ENCODE peak calls at places on chromosome 16, in eight cellular contexts. G, I, J, S, A, E, N and D are unnamed samples.

GRCh38 chr16:85715169-85716015 is 26.6 kb upstream of the GINS2 start:
- DNase-seq in S (no peak), J (no peak), I (no peak), E (peak; percentile 39), N (no peak), G (no peak), A (no peak), D (no peak)

GRCh38 chr16:11356573-11357331 is 11.5 kb downstream of the RMI2 start:
- DNase-seq in E (peak; percentile 61), J (peak; percentile 74), G (no peak), A (peak; percentile 51), I (peak; percentile 81), N (peak; percentile 62), S (no peak), D (peak; percentile 58)

GRCh38 chr16:67841816-67842508 is at the start of gene THAP11:
- DNase-seq in N (peak; percentile 95), A (peak; percentile 93), E (peak; percentile 92), G (peak; percentile 68), S (peak; percentile 96), I (peak; percentile 96), J (peak; percentile 96), D (peak; percentile 83)

GRCh38 chr16:81542609-81543570 is 98.3 kb downstream of the CMIP start:
- DNase-seq in I (no peak), G (no peak), A (no peak), S (no peak), J (no peak), N (no peak), E (no peak), D (no peak)

GRCh38 chr16:2386990-2387389 is 42.3 kb upstream of the CCNF start:
- DNase-seq in E (no peak), J (no peak), I (no peak), S (no peak), G (no peak), A (peak; percentile 6), N (no peak), D (no peak)

GRCh38 chr16:4362476-4363250 is 9.0 kb upstream of the VASN start:
- DNase-seq in I (no peak), E (no peak), S (no peak), J (no peak), N (no peak), G (no peak), A (no peak), D (no peak)

GRCh38 chr16:11138769-11139623 is 117.0 kb downstream of the SOCS1 start:
- DNase-seq in I (no peak), G (peak; percentile 11), J (peak; percentile 62), E (peak; percentile 44), S (no peak), N (no peak), A (peak; percentile 67), D (no peak)

GRCh38 chr16:78503501-78504110 is 404.2 kb downstream of the WWOX start:
- DNase-seq in E (peak; percentile 11), A (peak; percentile 70), G (no peak), S (no peak), I (peak; percentile 61), J (no peak), N (peak; percentile 32), D (no peak)

GRCh38 chr16:13036600-13036999 is 135.2 kb downstream of the SHISA9 start:
- DNase-seq in E (peak; percentile 11), I (peak; percentile 27), N (peak; percentile 14), A (peak; percentile 34), J (no peak), S (no peak), G (no peak), D (peak; percentile 43)

GRCh38 chr16:50611332-50611934 is 63.2 kb downstream of the NKD1 start:
- DNase-seq in S (no peak), J (no peak), E (peak; percentile 6), N (no peak), I (no peak), G (no peak), A (peak; percentile 39), D (peak; percentile 16)

GRCh38 chr16:72819345-72819744 is 228.6 kb downstream of the ZFHX3 start:
- DNase-seq in A (peak; percentile 88), N (no peak), J (no peak), E (peak; percentile 74), G (peak; percentile 48), S (no peak), I (no peak), D (peak; percentile 71)

GRCh38 chr16:2483160-2483559 is 8.2 kb downstream of the TBC1D24 start:
- DNase-seq in E (peak; percentile 27), A (no peak), G (no peak), N (no peak), I (no peak), S (no peak), J (no peak), D (peak; percentile 49)

GRCh38 chr16:57374067-57374534 is 1.8 kb downstream of the CX3CL1 start:
- DNase-seq in G (no peak), S (no peak), I (no peak), N (no peak), J (peak; percentile 88), A (peak; percentile 61), E (peak; percentile 62), D (no peak)
- H3K4me3 ChIP-seq in G (no peak overlapping the region), S (peak overlapping the region; percentile 57), I (peak overlapping the region; percentile 50), N (no peak overlapping the region), J (peak overlapping the region; percentile 65), A (no peak overlapping the region), E (no peak overlapping the region), D (no peak overlapping the region)

GRCh38 chr16:17832738-17833137 is 362.0 kb upstream of the XYLT1 start:
- DNase-seq in G (no peak), S (no peak), A (peak; percentile 34), J (no peak), N (no peak), E (no peak), I (no peak), D (no peak)

GRCh38 chr16:17839272-17839671 is 368.5 kb upstream of the XYLT1 start:
- DNase-seq in J (no peak), G (no peak), A (no peak), S (no peak), I (no peak), E (no peak), N (no peak), D (peak; percentile 92)

GRCh38 chr16:17831330-17831729 is 360.6 kb upstream of the XYLT1 start:
- DNase-seq in A (peak; percentile 59), I (no peak), J (no peak), N (no peak), E (no peak), S (no peak), G (no peak), D (no peak)

GRCh38 chr16:17835118-17835949 is 364.6 kb upstream of the XYLT1 start:
- DNase-seq in N (no peak), I (no peak), S (no peak), J (no peak), A (peak; percentile 88), E (no peak), G (no peak), D (no peak)

DNA sequence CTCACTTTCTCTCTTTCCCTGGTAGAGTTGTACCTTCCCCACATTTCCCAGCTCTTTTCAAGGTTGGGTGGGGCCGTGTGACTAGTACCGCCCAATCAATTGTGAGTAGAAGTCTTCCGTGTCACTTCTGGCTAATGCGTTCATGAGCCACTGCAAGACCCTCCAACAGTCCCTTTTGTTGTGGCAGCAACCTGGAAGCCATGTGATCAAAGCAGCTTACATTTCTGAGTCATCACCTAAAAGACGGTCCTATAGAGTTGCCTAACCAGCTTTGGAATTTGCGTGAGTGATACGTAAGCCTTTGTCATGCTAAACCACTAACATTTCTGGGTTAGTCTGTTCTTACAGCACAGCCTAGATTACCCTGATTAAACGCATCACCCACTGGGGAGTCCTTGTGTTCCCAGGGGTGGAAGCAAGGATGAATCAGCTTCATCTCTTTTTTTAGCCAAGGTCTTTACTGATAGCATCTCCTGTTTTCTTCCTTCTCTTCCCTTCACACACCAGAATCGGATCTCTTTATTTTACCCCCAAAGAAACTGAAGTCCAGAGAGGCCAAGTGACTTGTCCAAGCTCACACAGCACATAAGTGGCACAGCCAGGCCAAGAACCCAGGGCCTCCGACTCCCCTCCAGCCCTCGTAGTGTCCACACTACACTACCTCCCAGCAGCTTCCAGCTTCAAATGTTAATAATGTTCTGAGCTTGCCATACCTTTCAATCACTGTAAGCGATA is 366.3 kb upstream of the XYLT1 start:
- DNase-seq in N (no peak), A (peak; percentile 100), G (peak; percentile 96), J (no peak), I (no peak), S (no peak), E (peak; percentile 98), D (peak; percentile 80)
- H3K4me3 ChIP-seq in N (no peak overlapping the region), A (no peak overlapping the region), G (no peak overlapping the region), J (no peak overlapping the region), I (no peak overlapping the region), S (no peak overlapping the region), E (no peak overlapping the region), D (no peak overlapping the region)

DNA sequence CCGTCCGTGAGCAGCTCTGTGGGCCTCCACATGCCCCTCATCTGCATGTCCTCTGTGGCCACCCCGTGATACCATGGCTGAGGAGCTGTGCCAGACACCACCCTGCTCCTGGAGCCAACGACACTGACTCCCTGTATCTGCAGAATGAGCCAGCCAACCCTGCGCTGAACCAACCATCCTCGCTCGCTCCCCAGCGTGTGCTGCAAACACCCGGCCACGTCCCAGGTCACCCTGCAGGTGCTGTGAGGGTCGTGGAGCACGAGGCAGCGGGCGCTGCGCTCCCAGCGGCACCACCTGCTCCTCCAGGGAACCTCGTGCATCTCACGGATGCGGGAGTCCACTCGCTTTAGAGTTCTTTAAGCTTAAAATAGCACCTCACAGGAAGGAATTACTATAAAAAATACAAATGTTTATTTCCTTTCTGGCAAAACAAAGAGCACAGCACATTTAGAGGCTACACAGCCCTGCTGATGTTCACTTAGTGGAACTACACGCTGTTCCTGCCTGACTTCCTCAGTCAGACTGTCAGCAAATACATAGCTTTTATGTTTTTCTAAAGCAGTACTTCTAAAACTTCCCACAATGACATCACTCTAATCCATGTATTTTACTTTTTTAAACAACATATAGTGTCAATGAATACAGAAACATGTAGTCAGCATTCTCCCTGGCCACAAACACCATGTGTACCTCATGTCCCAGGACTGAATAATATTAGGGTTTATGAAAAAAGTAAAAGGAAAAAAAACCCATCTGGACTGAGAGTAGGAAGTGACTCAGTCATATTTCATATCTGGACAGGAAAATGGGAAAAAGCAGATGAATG is 43.5 kb downstream of the MAP1LC3B start:
- DNase-seq in I (no peak), S (no peak), J (no peak), G (no peak), N (no peak), A (peak; percentile 96), E (peak; percentile 97), D (no peak)
- H3K4me3 ChIP-seq in I (no peak overlapping the region), S (peak overlapping the region; percentile 6), J (no peak overlapping the region), G (no peak overlapping the region), N (no peak overlapping the region), A (peak overlapping the region; percentile 33), E (no peak overlapping the region), D (no peak overlapping the region)

GRCh38 chr16:49150341-49150740 is 131.3 kb downstream of the CBLN1 start:
- DNase-seq in J (no peak), E (no peak), S (no peak), N (no peak), A (no peak), G (no peak), I (no peak), D (no peak)

DNA sequence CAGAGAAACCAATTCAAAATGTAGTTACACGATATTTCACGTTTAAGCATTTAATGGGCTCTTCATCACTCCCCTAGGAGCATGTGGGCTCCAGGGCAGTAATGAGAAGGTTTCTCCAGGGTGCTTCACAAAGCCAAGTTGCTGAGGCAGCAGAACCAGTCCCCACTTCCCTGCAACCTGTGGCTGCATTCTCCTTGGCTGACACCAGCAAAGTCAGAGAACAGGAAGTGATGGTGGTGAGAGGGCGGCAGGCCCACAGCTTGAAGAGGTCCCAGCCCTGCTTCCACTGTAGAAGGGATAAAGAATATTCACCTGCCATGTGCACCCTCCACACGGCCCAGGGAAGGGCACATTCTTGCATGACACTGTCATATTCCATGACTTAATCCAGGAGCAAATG is 133.2 kb downstream of the CBLN1 start:
- DNase-seq in J (no peak), I (no peak), S (no peak), A (no peak), N (no peak), G (no peak), E (no peak), D (no peak)
- H3K4me3 ChIP-seq in J (no peak overlapping the region), I (no peak overlapping the region), S (no peak overlapping the region), A (no peak overlapping the region), N (no peak overlapping the region), G (no peak overlapping the region), E (no peak overlapping the region), D (no peak overlapping the region)